ENCODE peak calls at places on chromosomes 3 and 15, in four cellular contexts. V is colonic mucosa, N is small intestine, X is AG10803. G is an unnamed sample.

GRCh38 chr3:38265604-38266307 is at the start of gene SLC22A13:
- DNase-seq in V (no peak), N (no peak), X (no peak), G (no peak)

GRCh38 chr3:191331443-191331842 is 1.1 kb upstream of the UTS2B start:
- DNase-seq in V (no peak), N (no peak), X (peak; percentile 38), G (peak; percentile 75)

GRCh38 chr3:129240436-129240835 is 9.0 kb upstream of the COPG1 start:
- DNase-seq in V (no peak), N (peak; percentile 34), X (peak; percentile 50), G (peak; percentile 18)

GRCh38 chr3:183491923-183492848 is 63.3 kb downstream of the KLHL6 start:
- DNase-seq in V (no peak), N (no peak), X (no peak), G (no peak)

GRCh38 chr3:169106662-169107061 is 556.9 kb downstream of the MECOM start:
- DNase-seq in V (no peak), N (no peak), X (no peak), G (no peak)

GRCh38 chr15:63931556-63931955 is 97.8 kb upstream of the HERC1 start:
- DNase-seq in V (no peak), N (no peak), X (no peak), G (no peak)

GRCh38 chr3:30970183-30970582 is 75.7 kb upstream of the GADL1 start:
- DNase-seq in V (no peak), N (no peak), X (peak; percentile 29), G (peak; percentile 27)

GRCh38 chr15:55527150-55527549 is 19.1 kb upstream of the DNAAF4 start:
- DNase-seq in V (no peak), N (no peak), X (no peak), G (no peak)

GRCh38 chr15:67013696-67014095 is 51.7 kb upstream of the SMAD3 start:
- DNase-seq in V (no peak), N (no peak), X (peak; percentile 53), G (peak; percentile 74)

GRCh38 chr3:142228964-142229363 is 3.6 kb upstream of the GK5 start:
- DNase-seq in V (no peak), N (no peak), X (no peak), G (no peak)

GRCh38 chr15:65306551-65306950 is 2.1 kb downstream of the RNU5B-1 start:
- DNase-seq in V (no peak), N (no peak), X (no peak), G (no peak)

GRCh38 chr15:68319997-68320396 is 42.5 kb downstream of the FEM1B start:
- DNase-seq in V (no peak), N (no peak), X (no peak), G (no peak)

GRCh38 chr3:72750405-72750922 is 97.8 kb downstream of the SHQ1 start:
- DNase-seq in V (no peak), N (no peak), X (no peak), G (no peak)

GRCh38 chr3:112001516-112001915 is 2.8 kb downstream of the TAGLN3 start:
- DNase-seq in V (no peak), N (no peak), X (no peak), G (no peak)

GRCh38 chr3:130725746-130726145 is 20.9 kb downstream of the PIK3R4 start:
- DNase-seq in V (no peak), N (no peak), X (peak; percentile 26), G (peak; percentile 41)

GRCh38 chr3:79568938-79569337 is 198.9 kb downstream of the ROBO1 start:
- DNase-seq in V (no peak), N (no peak), X (no peak), G (no peak)

GRCh38 chr3:56413911-56414310 is 54.4 kb downstream of the ERC2 start:
- DNase-seq in V (no peak), N (no peak), X (no peak), G (no peak)

GRCh38 chr15:43440721-43441281 is 52.2 kb downstream of the TP53BP1 start:
- DNase-seq in V (peak; percentile 22), N (peak; percentile 52), X (peak; percentile 98), G (peak; percentile 99)

GRCh38 chr15:33182278-33182905 is 12.1 kb downstream of the FMN1 start:
- DNase-seq in V (no peak), N (no peak), X (no peak), G (no peak)

GRCh38 chr15:94239474-94239873 is 8.1 kb downstream of the MCTP2 start:
- DNase-seq in V (no peak), N (no peak), X (no peak), G (no peak)

GRCh38 chr15:56243117-56243773 is 434 bp downstream of the RFX7 start:
- DNase-seq in V (peak; percentile 61), N (peak; percentile 32), X (peak; percentile 36), G (peak; percentile 27)

GRCh38 chr15:82566690-82567089 is 26.4 kb upstream of the RPS17 start:
- DNase-seq in V (no peak), N (no peak), X (peak; percentile 21), G (peak; percentile 75)

GRCh38 chr3:133887075-133887950 is 8.4 kb downstream of the RAB6B start:
- DNase-seq in V (peak; percentile 12), N (no peak), X (no peak), G (no peak)

GRCh38 chr3:107216711-107217110 is 160.5 kb upstream of the CCDC54 start:
- DNase-seq in V (no peak), N (no peak), X (peak; percentile 90), G (peak; percentile 98)

GRCh38 chr3:41198950-41199865 is at the start of gene CTNNB1:
- DNase-seq in V (peak; percentile 92), N (peak; percentile 89), X (peak; percentile 98), G (peak; percentile 98)

GRCh38 chr3:99781761-99782160 is 35.9 kb upstream of the CMSS1 start:
- DNase-seq in V (no peak), N (no peak), X (peak; percentile 67), G (no peak)

GRCh38 chr3:67296039-67296892 is 298.2 kb downstream of the KBTBD8 start:
- DNase-seq in V (no peak), N (no peak), X (no peak), G (no peak)

GRCh38 chr15:37028609-37029287 is 71.6 kb downstream of the MEIS2 start:
- DNase-seq in V (no peak), N (no peak), X (peak; percentile 95), G (peak; percentile 83)

GRCh38 chr15:90817117-90818057 is 51.0 kb upstream of the FURIN start:
- DNase-seq in V (peak; percentile 16), N (peak; percentile 54), X (no peak), G (no peak)

GRCh38 chr15:94416829-94417228 is 185.5 kb downstream of the MCTP2 start:
- DNase-seq in V (no peak), N (no peak), X (no peak), G (no peak)

DNA sequence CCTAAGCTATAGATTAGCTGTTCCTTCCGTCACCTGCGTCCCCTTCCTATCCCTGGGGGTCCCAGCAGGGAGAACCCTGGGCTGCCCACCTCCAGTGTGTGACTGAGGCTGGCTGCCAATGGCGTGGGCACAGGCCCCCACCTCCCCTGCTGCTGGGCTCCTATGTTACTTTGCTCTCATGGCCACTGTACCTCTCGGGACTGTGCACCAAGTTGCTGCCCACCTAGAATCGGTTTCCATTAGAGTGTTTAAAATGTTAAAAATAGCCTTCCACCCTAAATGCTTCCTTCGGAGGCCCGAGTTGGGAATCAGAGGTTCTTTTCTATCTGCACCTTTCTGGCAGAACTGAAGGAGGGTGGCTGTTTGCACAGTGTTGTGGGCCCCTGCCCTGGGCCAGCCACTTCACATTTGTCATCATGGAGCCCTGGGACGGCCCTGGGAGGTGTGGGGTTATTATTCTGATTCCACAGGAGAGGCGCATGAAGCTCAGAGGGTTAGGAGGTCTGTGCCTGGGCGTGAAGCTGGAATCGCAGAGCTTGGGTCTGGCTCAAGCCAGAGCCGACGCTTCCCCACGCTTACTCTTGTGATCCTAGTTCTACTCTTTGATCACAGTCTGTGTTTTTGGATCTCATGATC is 29.1 kb downstream of the IRAK2 start:
- DNase-seq in V (no peak), N (no peak), X (no peak), G (no peak)
- H3K4me3 ChIP-seq in V (no peak overlapping the region), N (no peak overlapping the region), X (no peak overlapping the region), G (no peak overlapping the region)

GRCh38 chr3:123446610-123447109 is 2.2 kb downstream of the ADCY5 start:
- DNase-seq in V (no peak), N (no peak), X (no peak), G (no peak)

GRCh38 chr3:123449092-123449985 is 449 bp upstream of the ADCY5 start:
- DNase-seq in V (no peak), N (no peak), X (peak; percentile 13), G (peak; percentile 18)

GRCh38 chr3:123447416-123447748 is 1.5 kb downstream of the ADCY5 start:
- DNase-seq in V (no peak), N (no peak), X (no peak), G (no peak)

GRCh38 chr3:123448503-123449091 is at the start of gene ADCY5:
- DNase-seq in V (peak; percentile 48), N (peak; percentile 20), X (no peak), G (no peak)

GRCh38 chr3:123447749-123448502 is 964 bp downstream of the ADCY5 start:
- DNase-seq in V (no peak), N (peak; percentile 17), X (no peak), G (no peak)
- H3K4me3 ChIP-seq in V (peak overlapping the region; percentile 55), N (peak overlapping the region; percentile 19), X (no peak overlapping the region), G (no peak overlapping the region)

DNA sequence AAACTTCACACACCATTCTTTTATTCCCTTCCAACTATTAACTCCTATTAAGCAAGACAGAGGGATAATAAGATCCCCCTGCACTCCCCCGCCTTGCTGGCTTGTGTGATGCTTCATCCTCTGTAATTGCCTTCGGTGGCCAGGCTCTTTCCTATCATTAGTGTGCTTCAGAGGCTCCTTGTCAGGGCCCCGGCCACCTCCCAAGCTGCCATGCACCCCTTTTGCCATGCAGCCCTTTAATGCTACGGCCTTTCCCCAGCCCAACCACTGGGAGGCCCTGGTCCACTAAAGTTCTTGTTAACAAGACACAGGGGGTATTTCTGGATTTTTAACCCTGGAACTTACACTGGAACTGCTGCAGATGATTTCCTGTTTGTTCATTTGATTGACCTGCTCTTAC is 175.9 kb upstream of the TOPAZ1 start:
- DNase-seq in V (no peak), N (no peak), X (no peak), G (no peak)
- H3K4me3 ChIP-seq in V (no peak overlapping the region), N (no peak overlapping the region), X (no peak overlapping the region), G (no peak overlapping the region)

GRCh38 chr3:13018561-13019242 is 54.5 kb downstream of the IQSEC1 start:
- DNase-seq in V (no peak), N (no peak), X (no peak), G (no peak)
- H3K4me3 ChIP-seq in V (no peak overlapping the region), N (no peak overlapping the region), X (peak overlapping the region; percentile 47), G (no peak overlapping the region)

GRCh38 chr15:49467782-49468181 is 44.7 kb downstream of the FGF7 start:
- DNase-seq in V (no peak), N (no peak), X (peak; percentile 67), G (peak; percentile 54)

GRCh38 chr15:49466119-49466518 is 43.1 kb downstream of the FGF7 start:
- DNase-seq in V (no peak), N (no peak), X (no peak), G (no peak)

GRCh38 chr15:49471733-49472132 is 48.7 kb downstream of the FGF7 start:
- DNase-seq in V (no peak), N (no peak), X (no peak), G (no peak)

GRCh38 chr15:49472338-49472737 is 49.3 kb downstream of the FGF7 start:
- DNase-seq in V (no peak), N (no peak), X (no peak), G (no peak)

DNA sequence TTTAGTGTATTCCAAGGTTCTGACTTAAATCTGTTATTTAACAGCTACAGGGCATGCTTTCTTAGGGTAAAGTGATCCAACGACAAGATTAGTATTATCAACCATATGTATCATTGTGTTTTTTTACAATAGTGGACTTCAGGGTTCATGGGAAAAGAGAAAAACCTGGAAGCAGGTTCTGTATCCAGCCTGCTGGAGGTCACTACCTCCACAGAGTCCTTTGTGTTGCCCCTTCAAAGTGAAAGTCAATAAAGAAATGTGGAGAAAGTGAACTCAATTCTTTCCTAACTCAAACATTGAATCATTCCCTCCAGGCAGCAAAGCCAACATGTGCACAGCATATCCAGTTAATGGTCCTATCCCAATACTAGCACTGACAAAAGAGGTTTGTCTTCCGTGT is 45.4 kb downstream of the FGF7 start:
- DNase-seq in V (no peak), N (no peak), X (peak; percentile 72), G (peak; percentile 28)
- H3K4me3 ChIP-seq in V (no peak overlapping the region), N (no peak overlapping the region), X (peak overlapping the region; percentile 32), G (no peak overlapping the region)